ENCODE peak calls at places on chromosomes 1 and 21, in ten cellular contexts. E is fibroblast of lung; Z is CD8-positive, alpha-beta T cell; M is fibroblast of pulmonary artery; T is NB4; X is spleen; K is tibial artery; Q is transverse colon; N is GM23338; R is stomach. I is an unnamed sample.

GRCh38 chr1:195195423-195196057 is 1412.7 kb downstream of the KCNT2 start:
- DNase-seq in E (no peak), Z (no peak), M (no peak), T (no peak), X (no peak), K (no peak), Q (no peak), N (no peak), R (no peak), I (no peak)

GRCh38 chr1:162902372-162902771 is 41.4 kb upstream of the CCDC190 start:
- DNase-seq in E (no peak), Z (no peak), M (peak; percentile 48), T (peak; percentile 18), X (no peak), K (no peak), Q (no peak), N (no peak), R (no peak), I (no peak)

GRCh38 chr1:53681647-53682368 is 57.2 kb downstream of the GLIS1 start:
- DNase-seq in E (peak; percentile 26), Z (peak; percentile 19), M (peak; percentile 36), T (peak; percentile 49), X (no peak), K (peak; percentile 31), Q (peak; percentile 72), N (peak; percentile 91), R (peak; percentile 48), I (no peak)

GRCh38 chr1:14142397-14143095 is 442.6 kb downstream of the PRDM2 start:
- DNase-seq in E (no peak), Z (no peak), M (no peak), T (no peak), X (no peak), K (no peak), Q (no peak), N (no peak), R (no peak), I (no peak)

GRCh38 chr21:46058339-46059145 is 39.4 kb upstream of the COL6A2 start:
- DNase-seq in E (no peak), Z (no peak), M (no peak), T (no peak), X (no peak), K (peak; percentile 19), Q (no peak), N (no peak), R (peak; percentile 16), I (no peak)

GRCh38 chr1:62389531-62389930 is 47.3 kb upstream of the USP1 start:
- DNase-seq in E (no peak), Z (no peak), M (no peak), T (peak; percentile 15), X (no peak), K (no peak), Q (no peak), N (no peak), R (no peak), I (no peak)

GRCh38 chr1:63189677-63190076 is 132.7 kb upstream of the FOXD3 start:
- DNase-seq in E (no peak), Z (no peak), M (peak; percentile 1), T (peak; percentile 17), X (no peak), K (no peak), Q (no peak), N (peak; percentile 95), R (no peak), I (no peak)

GRCh38 chr1:33575324-33575879 is 103.0 kb downstream of the ZSCAN20 start:
- DNase-seq in E (no peak), Z (no peak), M (no peak), T (no peak), X (no peak), K (no peak), Q (no peak), N (no peak), R (no peak), I (no peak)

GRCh38 chr1:62370594-62370993 is 51.4 kb upstream of the KANK4 start:
- DNase-seq in E (no peak), Z (no peak), M (no peak), T (no peak), X (no peak), K (no peak), Q (no peak), N (no peak), R (peak; percentile 36), I (no peak)

DNA sequence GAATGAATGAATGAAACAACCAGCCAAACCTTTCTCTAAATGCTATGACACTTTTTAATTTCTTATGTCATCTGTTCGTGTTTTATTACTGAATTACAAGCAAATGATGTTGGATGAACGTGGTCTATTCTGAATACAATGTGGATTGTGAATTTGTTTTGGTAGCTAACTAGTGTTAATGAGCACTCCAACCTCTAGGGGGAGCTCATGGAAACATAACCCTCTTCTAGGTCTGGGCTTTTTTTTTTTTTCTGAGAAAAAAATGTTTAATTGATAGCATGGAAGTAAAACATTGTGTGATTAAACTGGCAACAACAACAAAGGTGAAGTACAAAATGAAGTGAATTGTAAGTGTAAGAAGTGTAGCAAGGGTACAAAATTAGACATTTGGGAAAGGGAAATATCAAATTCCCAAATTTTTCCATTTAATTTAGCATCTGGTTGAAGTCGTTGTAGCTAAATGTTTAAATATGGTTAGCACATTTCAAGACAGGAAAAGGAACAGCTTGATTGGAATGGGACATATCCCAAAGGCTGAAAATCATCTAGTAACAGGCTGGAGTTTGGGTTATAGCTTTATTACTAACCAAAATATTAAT is 42.6 kb upstream of the PTGS2 start:
- DNase-seq in E (peak; percentile 58), Z (no peak), M (peak; percentile 67), T (peak; percentile 49), X (no peak), K (peak; percentile 21), Q (no peak), N (peak; percentile 80), R (no peak), I (no peak)
- TF ChIP-seq CTCF in E (peak; percentile 72), Z (no peak), M (peak; percentile 65), T (peak; percentile 50), X (peak; percentile 56), K (peak; percentile 33), Q (peak; percentile 47), N (peak; percentile 62), R (peak; percentile 43), I (peak; percentile 85)

DNA sequence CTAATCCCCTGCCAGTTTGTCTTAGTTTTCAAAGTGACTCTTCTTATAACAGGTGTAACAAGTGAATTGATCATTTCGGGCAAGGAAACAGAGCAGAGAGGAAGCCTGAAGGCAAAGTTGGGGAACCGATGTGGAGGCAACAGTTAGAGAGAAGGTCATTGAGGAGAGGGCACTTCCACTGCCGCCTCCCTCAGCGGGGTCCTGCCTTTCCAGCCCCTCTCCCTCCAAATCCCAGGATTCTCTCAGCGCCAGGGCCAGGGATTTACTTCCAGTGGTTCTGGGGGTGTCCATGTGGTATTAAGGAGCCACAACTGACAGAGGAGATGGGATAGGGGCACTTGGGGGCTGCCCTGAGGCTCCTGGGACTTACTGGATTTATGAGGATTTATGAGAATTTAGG is 39.7 kb upstream of the PDE9A start:
- DNase-seq in E (no peak), Z (no peak), M (no peak), T (no peak), X (no peak), K (no peak), Q (no peak), N (no peak), R (no peak), I (no peak)
- TF ChIP-seq CTCF in E (no peak), Z (no peak), M (no peak), T (no peak), X (no peak), K (no peak), Q (no peak), N (no peak), R (no peak), I (no peak)

GRCh38 chr1:160520999-160521398 is 2.1 kb downstream of the SLAMF6 start:
- DNase-seq in E (no peak), Z (no peak), M (no peak), T (no peak), X (no peak), K (no peak), Q (no peak), N (no peak), R (no peak), I (no peak)

GRCh38 chr1:160520582-160520981 is 2.5 kb downstream of the SLAMF6 start:
- DNase-seq in E (no peak), Z (no peak), M (no peak), T (no peak), X (no peak), K (no peak), Q (no peak), N (no peak), R (no peak), I (no peak)

GRCh38 chr1:160521554-160521953 is 1.5 kb downstream of the SLAMF6 start:
- DNase-seq in E (no peak), Z (no peak), M (no peak), T (no peak), X (no peak), K (no peak), Q (no peak), N (no peak), R (no peak), I (no peak)

GRCh38 chr1:160522136-160522535 is 919 bp downstream of the SLAMF6 start:
- DNase-seq in E (no peak), Z (no peak), M (no peak), T (no peak), X (no peak), K (no peak), Q (no peak), N (no peak), R (no peak), I (no peak)

GRCh38 chr1:160519542-160520435 is 3.3 kb downstream of the SLAMF6 start:
- DNase-seq in E (no peak), Z (no peak), M (no peak), T (no peak), X (no peak), K (no peak), Q (no peak), N (peak; percentile 28), R (no peak), I (no peak)
- TF ChIP-seq CTCF in E (no peak), Z (peak; percentile 58), M (no peak), T (no peak), X (peak; percentile 40), K (no peak), Q (no peak), N (no peak), R (no peak), I (peak; percentile 17)

GRCh38 chr1:55063562-55063942 is 24.2 kb downstream of the PCSK9 start:
- DNase-seq in E (no peak), Z (no peak), M (no peak), T (no peak), X (no peak), K (no peak), Q (no peak), N (no peak), R (no peak), I (no peak)

GRCh38 chr1:55062801-55063561 is 23.6 kb downstream of the PCSK9 start:
- DNase-seq in E (no peak), Z (no peak), M (no peak), T (no peak), X (no peak), K (no peak), Q (no peak), N (no peak), R (no peak), I (peak; percentile 33)

GRCh38 chr1:55065649-55066048 is 26.3 kb downstream of the PCSK9 start:
- DNase-seq in E (no peak), Z (no peak), M (no peak), T (no peak), X (no peak), K (no peak), Q (no peak), N (no peak), R (no peak), I (peak; percentile 30)

GRCh38 chr1:55064861-55065263 is 25.5 kb downstream of the PCSK9 start:
- DNase-seq in E (peak; percentile 72), Z (no peak), M (peak; percentile 45), T (no peak), X (no peak), K (no peak), Q (no peak), N (no peak), R (peak; percentile 43), I (no peak)

GRCh38 chr1:55064071-55064581 is 24.8 kb downstream of the PCSK9 start:
- DNase-seq in E (no peak), Z (no peak), M (peak; percentile 15), T (no peak), X (peak; percentile 58), K (no peak), Q (no peak), N (peak; percentile 63), R (no peak), I (peak; percentile 30)
- TF ChIP-seq CTCF in E (peak; percentile 14), Z (no peak), M (no peak), T (peak; percentile 29), X (no peak), K (no peak), Q (no peak), N (peak; percentile 70), R (no peak), I (no peak)

I was measured in CD14-positive monocyte.